ENCODE peak calls at places on chromosomes 7 and 10, in eight cellular contexts. One of them, this sample, is unnamed.

GRCh38 chr7:46165281-46165680 is 244.2 kb upstream of the IGFBP3 start:
- DNase-seq in posterior cingulate gyrus: no peak
- DNase-seq in endothelial cell: no peak
- DNase-seq in NCI-H748 treated with DMSO at 0.1 percent for 48 hours: no peak
- DNase-seq in hepatic stellate cell: peak; percentile 59
- DNase-seq in Caki2: no peak
- DNase-seq in GM12891: no peak
- DNase-seq in Calu3: no peak
- DNase-seq in this sample: no peak

GRCh38 chr10:130749911-130750310 is 561.6 kb downstream of the TCERG1L start:
- DNase-seq in Calu3: no peak
- DNase-seq in Caki2: no peak
- DNase-seq in endothelial cell: no peak
- DNase-seq in posterior cingulate gyrus: no peak
- DNase-seq in hepatic stellate cell: no peak
- DNase-seq in GM12891: no peak
- DNase-seq in NCI-H748 treated with DMSO at 0.1 percent for 48 hours: no peak
- DNase-seq in this sample: no peak

GRCh38 chr10:3781458-3782098 is 3.4 kb downstream of the KLF6 start:
- DNase-seq in endothelial cell: peak; percentile 52
- DNase-seq in hepatic stellate cell: peak; percentile 51
- DNase-seq in posterior cingulate gyrus: no peak
- DNase-seq in GM12891: no peak
- DNase-seq in Calu3: no peak
- DNase-seq in NCI-H748 treated with DMSO at 0.1 percent for 48 hours: no peak
- DNase-seq in Caki2: peak; percentile 62
- DNase-seq in this sample: no peak

GRCh38 chr7:132865766-132866531 is 215.9 kb downstream of the CHCHD3 start:
- DNase-seq in GM12891: no peak
- DNase-seq in hepatic stellate cell: no peak
- DNase-seq in posterior cingulate gyrus: no peak
- DNase-seq in Caki2: no peak
- DNase-seq in endothelial cell: peak; percentile 3
- DNase-seq in NCI-H748 treated with DMSO at 0.1 percent for 48 hours: no peak
- DNase-seq in Calu3: no peak
- DNase-seq in this sample: no peak

GRCh38 chr10:79203014-79203675 is 134.4 kb downstream of the ZMIZ1 start:
- DNase-seq in hepatic stellate cell: no peak
- DNase-seq in endothelial cell: no peak
- DNase-seq in NCI-H748 treated with DMSO at 0.1 percent for 48 hours: no peak
- DNase-seq in Caki2: no peak
- DNase-seq in posterior cingulate gyrus: no peak
- DNase-seq in GM12891: no peak
- DNase-seq in Calu3: no peak
- DNase-seq in this sample: no peak

GRCh38 chr10:113071446-113071845 is 121.4 kb downstream of the TCF7L2 start:
- DNase-seq in posterior cingulate gyrus: no peak
- DNase-seq in Caki2: no peak
- DNase-seq in NCI-H748 treated with DMSO at 0.1 percent for 48 hours: no peak
- DNase-seq in endothelial cell: no peak
- DNase-seq in GM12891: no peak
- DNase-seq in Calu3: no peak
- DNase-seq in hepatic stellate cell: no peak
- DNase-seq in this sample: no peak

GRCh38 chr10:62095341-62096071 is 173.1 kb downstream of the RTKN2 start:
- DNase-seq in hepatic stellate cell: no peak
- DNase-seq in Calu3: peak; percentile 54
- DNase-seq in Caki2: peak; percentile 43
- DNase-seq in posterior cingulate gyrus: no peak
- DNase-seq in NCI-H748 treated with DMSO at 0.1 percent for 48 hours: no peak
- DNase-seq in endothelial cell: no peak
- DNase-seq in GM12891: no peak
- DNase-seq in this sample: no peak

GRCh38 chr10:16611037-16611436 is 89.4 kb upstream of the C1QL3 start:
- DNase-seq in NCI-H748 treated with DMSO at 0.1 percent for 48 hours: no peak
- DNase-seq in Caki2: no peak
- DNase-seq in GM12891: no peak
- DNase-seq in posterior cingulate gyrus: no peak
- DNase-seq in hepatic stellate cell: no peak
- DNase-seq in Calu3: no peak
- DNase-seq in endothelial cell: no peak
- DNase-seq in this sample: no peak

GRCh38 chr7:295155-296154 is 5.5 kb downstream of the FOXL3 start:
- DNase-seq in NCI-H748 treated with DMSO at 0.1 percent for 48 hours: no peak
- DNase-seq in Calu3: no peak
- DNase-seq in GM12891: no peak
- DNase-seq in Caki2: no peak
- DNase-seq in endothelial cell: no peak
- DNase-seq in hepatic stellate cell: peak; percentile 32
- DNase-seq in posterior cingulate gyrus: peak; percentile 47
- DNase-seq in this sample: no peak

GRCh38 chr7:116426428-116427156 is 72.9 kb upstream of the CAV2 start:
- DNase-seq in posterior cingulate gyrus: no peak
- DNase-seq in Caki2: peak; percentile 87
- DNase-seq in endothelial cell: no peak
- DNase-seq in GM12891: no peak
- DNase-seq in Calu3: peak; percentile 32
- DNase-seq in NCI-H748 treated with DMSO at 0.1 percent for 48 hours: no peak
- DNase-seq in hepatic stellate cell: peak; percentile 31
- DNase-seq in this sample: no peak

GRCh38 chr7:121313220-121313792 is 15.5 kb upstream of the WNT16 start:
- DNase-seq in Caki2: no peak
- DNase-seq in hepatic stellate cell: no peak
- DNase-seq in posterior cingulate gyrus: no peak
- DNase-seq in Calu3: peak; percentile 22
- DNase-seq in GM12891: no peak
- DNase-seq in NCI-H748 treated with DMSO at 0.1 percent for 48 hours: no peak
- DNase-seq in endothelial cell: no peak
- DNase-seq in this sample: no peak

GRCh38 chr10:117391436-117392205 is 16.4 kb upstream of the PDZD8 start:
- DNase-seq in hepatic stellate cell: no peak
- DNase-seq in Caki2: no peak
- DNase-seq in Calu3: no peak
- DNase-seq in NCI-H748 treated with DMSO at 0.1 percent for 48 hours: no peak
- DNase-seq in endothelial cell: peak; percentile 43
- DNase-seq in GM12891: no peak
- DNase-seq in posterior cingulate gyrus: no peak
- DNase-seq in this sample: no peak

GRCh38 chr7:5424689-5425506 is 1.3 kb upstream of the TNRC18 start:
- DNase-seq in Caki2: peak; percentile 46
- DNase-seq in posterior cingulate gyrus: no peak
- DNase-seq in NCI-H748 treated with DMSO at 0.1 percent for 48 hours: peak; percentile 57
- DNase-seq in GM12891: no peak
- DNase-seq in Calu3: peak; percentile 66
- DNase-seq in hepatic stellate cell: peak; percentile 44
- DNase-seq in endothelial cell: peak; percentile 42
- DNase-seq in this sample: peak; percentile 34

GRCh38 chr7:155144371-155144770 is 74.2 kb downstream of the HTR5A start:
- DNase-seq in endothelial cell: no peak
- DNase-seq in Caki2: no peak
- DNase-seq in hepatic stellate cell: no peak
- DNase-seq in NCI-H748 treated with DMSO at 0.1 percent for 48 hours: no peak
- DNase-seq in Calu3: no peak
- DNase-seq in GM12891: no peak
- DNase-seq in posterior cingulate gyrus: no peak
- DNase-seq in this sample: no peak

GRCh38 chr7:2713370-2713769 is 25.4 kb downstream of the AMZ1 start:
- DNase-seq in hepatic stellate cell: no peak
- DNase-seq in GM12891: no peak
- DNase-seq in endothelial cell: no peak
- DNase-seq in NCI-H748 treated with DMSO at 0.1 percent for 48 hours: no peak
- DNase-seq in Calu3: no peak
- DNase-seq in Caki2: no peak
- DNase-seq in posterior cingulate gyrus: no peak
- DNase-seq in this sample: no peak

GRCh38 chr7:23470290-23471089 is at the start of gene IGF2BP3:
- DNase-seq in endothelial cell: peak; percentile 86
- DNase-seq in GM12891: no peak
- DNase-seq in posterior cingulate gyrus: no peak
- DNase-seq in Caki2: peak; percentile 100
- DNase-seq in Calu3: peak; percentile 97
- DNase-seq in NCI-H748 treated with DMSO at 0.1 percent for 48 hours: peak; percentile 97
- DNase-seq in hepatic stellate cell: no peak
- DNase-seq in this sample: peak; percentile 85

GRCh38 chr7:219581-220150 is 27.3 kb downstream of the FAM20C start:
- DNase-seq in endothelial cell: no peak
- DNase-seq in NCI-H748 treated with DMSO at 0.1 percent for 48 hours: no peak
- DNase-seq in Caki2: no peak
- DNase-seq in hepatic stellate cell: no peak
- DNase-seq in posterior cingulate gyrus: peak; percentile 86
- DNase-seq in GM12891: no peak
- DNase-seq in Calu3: peak; percentile 96
- DNase-seq in this sample: peak; percentile 84

GRCh38 chr7:46349490-46349889 is 428.4 kb upstream of the IGFBP3 start:
- DNase-seq in Caki2: no peak
- DNase-seq in GM12891: no peak
- DNase-seq in endothelial cell: no peak
- DNase-seq in hepatic stellate cell: no peak
- DNase-seq in NCI-H748 treated with DMSO at 0.1 percent for 48 hours: no peak
- DNase-seq in posterior cingulate gyrus: no peak
- DNase-seq in Calu3: no peak
- DNase-seq in this sample: no peak

GRCh38 chr10:62893036-62893435 is 76.9 kb upstream of the EGR2 start:
- DNase-seq in Caki2: no peak
- DNase-seq in GM12891: no peak
- DNase-seq in posterior cingulate gyrus: no peak
- DNase-seq in hepatic stellate cell: no peak
- DNase-seq in endothelial cell: no peak
- DNase-seq in NCI-H748 treated with DMSO at 0.1 percent for 48 hours: no peak
- DNase-seq in Calu3: no peak
- DNase-seq in this sample: no peak

GRCh38 chr7:158617737-158618128 is 30.1 kb upstream of the PTPRN2 start:
- DNase-seq in endothelial cell: no peak
- DNase-seq in Caki2: no peak
- DNase-seq in posterior cingulate gyrus: no peak
- DNase-seq in Calu3: no peak
- DNase-seq in GM12891: no peak
- DNase-seq in NCI-H748 treated with DMSO at 0.1 percent for 48 hours: no peak
- DNase-seq in hepatic stellate cell: peak; percentile 21
- DNase-seq in this sample: no peak

GRCh38 chr7:151936207-151936606 is 20.0 kb upstream of the GALNTL5 start:
- DNase-seq in hepatic stellate cell: no peak
- DNase-seq in NCI-H748 treated with DMSO at 0.1 percent for 48 hours: no peak
- DNase-seq in Caki2: no peak
- DNase-seq in posterior cingulate gyrus: no peak
- DNase-seq in Calu3: no peak
- DNase-seq in GM12891: peak; percentile 42
- DNase-seq in endothelial cell: no peak
- DNase-seq in this sample: no peak

GRCh38 chr10:129863231-129863663 is 100.8 kb downstream of the EBF3 start:
- DNase-seq in posterior cingulate gyrus: no peak
- DNase-seq in NCI-H748 treated with DMSO at 0.1 percent for 48 hours: peak; percentile 64
- DNase-seq in hepatic stellate cell: no peak
- DNase-seq in GM12891: no peak
- DNase-seq in Calu3: no peak
- DNase-seq in endothelial cell: no peak
- DNase-seq in Caki2: no peak
- DNase-seq in this sample: no peak

GRCh38 chr10:126407831-126408230 is 19.6 kb upstream of the ADAM12 start:
- DNase-seq in GM12891: no peak
- DNase-seq in endothelial cell: no peak
- DNase-seq in posterior cingulate gyrus: no peak
- DNase-seq in Calu3: no peak
- DNase-seq in Caki2: no peak
- DNase-seq in hepatic stellate cell: no peak
- DNase-seq in NCI-H748 treated with DMSO at 0.1 percent for 48 hours: no peak
- DNase-seq in this sample: no peak

GRCh38 chr10:83680470-83680891 is 458.8 kb upstream of the GHITM start:
- DNase-seq in posterior cingulate gyrus: peak; percentile 63
- DNase-seq in GM12891: peak; percentile 33
- DNase-seq in Calu3: no peak
- DNase-seq in Caki2: no peak
- DNase-seq in NCI-H748 treated with DMSO at 0.1 percent for 48 hours: no peak
- DNase-seq in hepatic stellate cell: no peak
- DNase-seq in endothelial cell: no peak
- DNase-seq in this sample: no peak

GRCh38 chr10:97298223-97298571 is 5.8 kb upstream of the ARHGAP19 start:
- DNase-seq in endothelial cell: no peak
- DNase-seq in Caki2: no peak
- DNase-seq in GM12891: no peak
- DNase-seq in NCI-H748 treated with DMSO at 0.1 percent for 48 hours: no peak
- DNase-seq in hepatic stellate cell: no peak
- DNase-seq in posterior cingulate gyrus: no peak
- DNase-seq in Calu3: no peak
- DNase-seq in this sample: no peak

GRCh38 chr10:133100706-133101463 is 13.2 kb downstream of the ADGRA1 start:
- DNase-seq in Caki2: peak; percentile 25
- DNase-seq in GM12891: peak; percentile 65
- DNase-seq in posterior cingulate gyrus: no peak
- DNase-seq in Calu3: peak; percentile 71
- DNase-seq in hepatic stellate cell: no peak
- DNase-seq in endothelial cell: peak; percentile 34
- DNase-seq in NCI-H748 treated with DMSO at 0.1 percent for 48 hours: peak; percentile 39
- DNase-seq in this sample: no peak

GRCh38 chr7:43647772-43648643 is 65.1 kb downstream of the STK17A start:
- DNase-seq in GM12891: no peak
- DNase-seq in Caki2: peak; percentile 91
- DNase-seq in posterior cingulate gyrus: peak; percentile 91
- DNase-seq in NCI-H748 treated with DMSO at 0.1 percent for 48 hours: no peak
- DNase-seq in endothelial cell: peak; percentile 25
- DNase-seq in hepatic stellate cell: peak; percentile 78
- DNase-seq in Calu3: peak; percentile 88
- DNase-seq in this sample: no peak

GRCh38 chr10:51900180-51900579 is 200.8 kb upstream of the CSTF2T start:
- DNase-seq in hepatic stellate cell: no peak
- DNase-seq in endothelial cell: no peak
- DNase-seq in Caki2: no peak
- DNase-seq in Calu3: no peak
- DNase-seq in GM12891: no peak
- DNase-seq in posterior cingulate gyrus: no peak
- DNase-seq in NCI-H748 treated with DMSO at 0.1 percent for 48 hours: no peak
- DNase-seq in this sample: no peak

GRCh38 chr10:6270951-6271350 is 68.2 kb downstream of the PFKFB3 start:
- DNase-seq in GM12891: no peak
- DNase-seq in NCI-H748 treated with DMSO at 0.1 percent for 48 hours: no peak
- DNase-seq in Calu3: no peak
- DNase-seq in Caki2: no peak
- DNase-seq in posterior cingulate gyrus: no peak
- DNase-seq in endothelial cell: no peak
- DNase-seq in hepatic stellate cell: no peak
- DNase-seq in this sample: no peak

GRCh38 chr10:99536400-99537254 is 3.9 kb downstream of the NKX2-3 start:
- DNase-seq in NCI-H748 treated with DMSO at 0.1 percent for 48 hours: no peak
- DNase-seq in GM12891: no peak
- DNase-seq in posterior cingulate gyrus: no peak
- DNase-seq in hepatic stellate cell: no peak
- DNase-seq in Calu3: peak; percentile 19
- DNase-seq in Caki2: no peak
- DNase-seq in endothelial cell: no peak
- DNase-seq in this sample: no peak

GRCh38 chr7:142535123-142535779 is 214.0 kb upstream of the PRSS1 start:
- DNase-seq in endothelial cell: peak; percentile 78
- DNase-seq in GM12891: peak; percentile 25
- DNase-seq in Calu3: peak; percentile 82
- DNase-seq in hepatic stellate cell: peak; percentile 52
- DNase-seq in NCI-H748 treated with DMSO at 0.1 percent for 48 hours: peak; percentile 12
- DNase-seq in Caki2: peak; percentile 51
- DNase-seq in posterior cingulate gyrus: peak; percentile 83
- DNase-seq in this sample: peak; percentile 13

GRCh38 chr7:84193787-84194186 is 802 bp downstream of the SEMA3A start:
- DNase-seq in NCI-H748 treated with DMSO at 0.1 percent for 48 hours: no peak
- DNase-seq in posterior cingulate gyrus: no peak
- DNase-seq in hepatic stellate cell: no peak
- DNase-seq in Calu3: no peak
- DNase-seq in GM12891: no peak
- DNase-seq in endothelial cell: no peak
- DNase-seq in Caki2: no peak
- DNase-seq in this sample: no peak

GRCh38 chr7:15581352-15581951 is 19.6 kb upstream of the AGMO start:
- DNase-seq in hepatic stellate cell: no peak
- DNase-seq in GM12891: no peak
- DNase-seq in Caki2: no peak
- DNase-seq in NCI-H748 treated with DMSO at 0.1 percent for 48 hours: peak; percentile 24
- DNase-seq in Calu3: no peak
- DNase-seq in endothelial cell: no peak
- DNase-seq in posterior cingulate gyrus: no peak
- DNase-seq in this sample: no peak

GRCh38 chr10:132030898-132031463 is 34.8 kb upstream of the JAKMIP3 start:
- DNase-seq in GM12891: no peak
- DNase-seq in Caki2: no peak
- DNase-seq in endothelial cell: no peak
- DNase-seq in posterior cingulate gyrus: no peak
- DNase-seq in Calu3: no peak
- DNase-seq in NCI-H748 treated with DMSO at 0.1 percent for 48 hours: no peak
- DNase-seq in hepatic stellate cell: no peak
- DNase-seq in this sample: no peak

This sample was measured in HuH-7.5.